ENCODE peak calls at places on chromosomes 1 and 21, in nine cellular contexts. H, T, K, U, F, J, P, W and R are unnamed samples. For H3K4me1, the result is how much of the 10 kb centered on the place peaks cover.

GRCh38 chr1:223700942-223701637 is 11.2 kb upstream of the CAPN2 start:
- DNase-seq in H (peak), W (peak), F (peak), U (no peak), J (no peak), K (no peak), P (peak), T (no peak), R (no peak)

GRCh38 chr1:115165776-115166175 is 76.5 kb upstream of the TSPAN2 start:
- DNase-seq in W (no peak), U (no peak), H (no peak), P (no peak), T (no peak), K (no peak), F (no peak), J (no peak), R (no peak)

GRCh38 chr1:100799954-100800612 is 80.5 kb downstream of the VCAM1 start:
- DNase-seq in K (no peak), P (no peak), W (no peak), H (peak), J (no peak), T (no peak), U (no peak), F (no peak), R (peak)

GRCh38 chr1:20361805-20362381 is 71.2 kb downstream of the VWA5B1 start:
- DNase-seq in P (peak), U (peak), T (no peak), W (peak), K (no peak), H (peak), F (peak), J (peak), R (peak)

GRCh38 chr1:76330993-76331603 is 256.6 kb downstream of the ST6GALNAC3 start:
- DNase-seq in T (peak), H (peak), W (peak), U (peak), K (no peak), J (peak), P (peak), F (peak), R (peak)

GRCh38 chr1:61639218-61639617 is 85.7 kb downstream of the TM2D1 start:
- DNase-seq in W (no peak), J (no peak), P (no peak), T (no peak), U (no peak), H (no peak), K (no peak), F (no peak), R (peak)

GRCh38 chr1:118659646-118660045 is 328.5 kb downstream of the TBX15 start:
- DNase-seq in P (no peak), J (no peak), K (no peak), T (no peak), F (no peak), W (no peak), H (no peak), U (no peak), R (peak)

GRCh38 chr1:47624531-47624930 is 186.7 kb downstream of the FOXD2 start:
- DNase-seq in U (no peak), W (no peak), J (peak), P (peak), F (peak), T (no peak), K (no peak), H (no peak), R (no peak)

GRCh38 chr1:225881081-225882007 is 836 bp downstream of the TMEM63A start:
- DNase-seq in W (peak), F (no peak), U (peak), K (peak), H (peak), T (peak), P (peak), J (peak), R (peak)

GRCh38 chr1:43901562-43901961 is 32.0 kb upstream of the ARTN start:
- DNase-seq in J (no peak), K (no peak), T (no peak), F (no peak), U (no peak), W (no peak), H (no peak), P (no peak), R (no peak)

GRCh38 chr1:26721669-26722355 is 26.0 kb downstream of the ARID1A start:
- DNase-seq in T (no peak), K (no peak), W (no peak), F (no peak), J (no peak), H (no peak), U (peak), P (no peak), R (no peak)

GRCh38 chr1:116397728-116398127 is 24.7 kb downstream of the ATP1A1 start:
- DNase-seq in J (no peak), P (no peak), W (no peak), H (no peak), F (no peak), T (no peak), K (no peak), U (no peak), R (no peak)

GRCh38 chr1:47298025-47298699 is 15.8 kb downstream of the STIL start:
- DNase-seq in W (no peak), J (no peak), F (no peak), U (no peak), H (no peak), T (no peak), P (no peak), K (no peak), R (peak)

GRCh38 chr1:83692524-83693336 is 306.2 kb downstream of the TTLL7 start:
- DNase-seq in W (no peak), T (no peak), J (no peak), H (peak), P (peak), K (no peak), U (no peak), F (no peak), R (peak)

GRCh38 chr1:40044065-40044575 is 3.6 kb downstream of the CAP1 start:
- DNase-seq in J (no peak), H (no peak), P (no peak), F (no peak), W (no peak), T (no peak), U (no peak), K (no peak), R (no peak)

GRCh38 chr1:43247256-43247921 is 22.4 kb upstream of the TMEM125 start:
- DNase-seq in K (no peak), H (no peak), U (no peak), T (no peak), W (no peak), F (no peak), P (no peak), J (no peak), R (no peak)

GRCh38 chr1:4700801-4701200 is 46.4 kb downstream of the AJAP1 start:
- DNase-seq in K (no peak), H (no peak), W (no peak), F (no peak), U (no peak), T (no peak), P (peak), J (no peak), R (no peak)

GRCh38 chr1:42807056-42807668 is 9.8 kb upstream of the ERMAP start:
- DNase-seq in J (no peak), K (no peak), U (no peak), H (no peak), P (no peak), F (no peak), W (no peak), T (no peak), R (no peak)

GRCh38 chr1:26388791-26389445 is 16.4 kb upstream of the ZNF683 start:
- DNase-seq in K (no peak), J (no peak), F (no peak), P (no peak), U (no peak), T (no peak), H (peak), W (no peak), R (no peak)

GRCh38 chr1:97797403-97798183 is 123.2 kb downstream of the DPYD start:
- DNase-seq in K (no peak), J (no peak), P (no peak), H (peak), F (no peak), W (no peak), U (no peak), T (no peak), R (no peak)

GRCh38 chr21:15124731-15125130 is 59.9 kb upstream of the NRIP1 start:
- DNase-seq in F (no peak), U (no peak), P (no peak), H (no peak), T (no peak), J (no peak), W (no peak), K (no peak), R (no peak)

GRCh38 chr1:12435639-12436344 is 182.2 kb downstream of the DHRS3 start:
- DNase-seq in T (no peak), J (no peak), H (peak), K (no peak), U (no peak), F (no peak), W (no peak), P (no peak), R (peak)

GRCh38 chr1:3465935-3466321 is 11.5 kb downstream of the ARHGEF16 start:
- DNase-seq in U (no peak), H (no peak), J (no peak), K (no peak), P (no peak), W (no peak), T (peak), F (no peak), R (no peak)

GRCh38 chr21:40512590-40512989 is 334.4 kb downstream of the DSCAM start:
- DNase-seq in J (no peak), W (no peak), F (no peak), K (no peak), P (no peak), H (no peak), T (no peak), U (no peak), R (no peak)

GRCh38 chr1:43293896-43294760 is 6.7 kb upstream of the TIE1 start:
- DNase-seq in J (peak), U (no peak), H (peak), F (no peak), K (no peak), T (no peak), W (no peak), P (peak), R (peak)

DNA sequence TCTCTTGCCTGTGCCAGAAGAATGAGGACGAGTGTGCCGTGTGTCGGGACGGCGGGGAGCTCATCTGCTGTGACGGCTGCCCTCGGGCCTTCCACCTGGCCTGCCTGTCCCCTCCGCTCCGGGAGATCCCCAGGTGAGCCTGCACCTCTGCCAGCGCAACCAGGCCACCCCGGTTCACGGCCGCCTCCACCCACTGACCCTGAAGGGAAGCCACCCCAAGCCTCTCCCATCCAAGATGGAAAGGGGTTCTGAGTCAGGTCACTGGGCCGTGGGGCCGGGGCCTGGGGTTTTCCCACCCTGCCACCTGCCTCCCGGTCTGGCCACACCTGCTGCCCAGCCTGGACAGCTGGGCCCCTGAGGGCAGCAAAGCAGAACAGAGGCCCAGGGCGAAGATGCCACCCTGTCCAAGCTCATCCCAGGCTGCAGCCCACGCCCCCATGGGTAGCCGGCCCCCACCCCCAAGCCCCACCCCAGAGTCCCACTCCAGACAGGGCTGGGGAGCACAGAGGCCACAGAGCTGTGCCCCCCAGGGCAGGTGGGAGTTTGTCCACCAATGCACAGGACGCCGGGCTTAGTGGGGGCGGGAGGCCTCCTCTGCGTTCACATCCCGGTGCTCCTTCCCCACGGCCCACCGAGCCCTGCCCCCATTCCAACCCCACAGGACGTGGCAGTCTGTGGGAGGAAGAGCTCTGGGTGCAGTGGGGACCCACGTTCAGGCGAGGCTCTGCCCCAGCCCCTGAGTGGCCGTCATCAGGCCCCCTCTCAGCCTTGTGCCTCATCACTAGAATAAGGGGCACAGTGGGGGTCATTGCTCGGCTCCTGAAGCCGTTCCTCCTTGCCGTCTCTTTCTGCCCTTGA is 5.6 kb downstream of the AIRE start:
- DNase-seq in W (peak), J (no peak), U (no peak), F (no peak), P (no peak), K (no peak), T (peak), H (no peak), R (no peak)
- H3K27ac ChIP-seq in W (no peak), J (no peak), U (no peak), F (no peak), P (no peak), K (no peak), T (no peak), H (no peak), R (no peak)

GRCh38 chr21:45234127-45234526 is 53.6 kb downstream of the POFUT2 start:
- DNase-seq in P (no peak), T (no peak), F (no peak), H (no peak), J (no peak), W (no peak), K (no peak), U (no peak), R (no peak)
- H3K4me1 ChIP-seq in P (under half), T (under half), F (under half), H (under half), J (under half), W (under half), K (under half), U (under half), R (under half)

DNA sequence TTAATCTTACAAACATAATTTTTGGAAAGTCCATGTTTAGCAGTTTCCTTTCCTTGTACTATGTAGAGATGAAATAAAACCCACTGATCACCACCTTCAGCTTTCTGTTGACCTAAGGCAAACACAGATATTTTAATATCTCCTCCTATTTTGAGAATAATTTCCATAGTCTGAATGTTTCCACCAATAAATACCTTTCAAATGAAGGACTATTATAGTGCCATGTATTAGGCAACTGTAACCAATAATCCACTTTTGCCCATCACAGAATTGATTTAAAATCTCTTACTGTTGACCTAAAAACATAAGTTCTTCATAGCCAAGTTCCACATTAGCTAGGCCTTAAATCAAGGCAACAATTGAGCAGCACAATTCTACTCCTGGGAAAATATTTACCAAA is 1.8 kb downstream of the CDC42BPA start:
- DNase-seq in F (no peak), T (no peak), W (no peak), J (no peak), K (no peak), U (no peak), P (no peak), H (no peak), R (no peak)
- H3K27ac ChIP-seq in F (peak), T (peak), W (no peak), J (peak), K (no peak), U (no peak), P (no peak), H (no peak), R (no peak)

GRCh38 chr1:235017191-235017590 is 111.4 kb downstream of the TOMM20 start:
- DNase-seq in F (no peak), P (no peak), K (no peak), J (no peak), U (no peak), T (no peak), W (no peak), H (no peak), R (no peak)
- H3K4me1 ChIP-seq in F (under half), P (under half), K (under half), J (under half), U (under half), T (under half), W (under half), H (under half), R (under half)

GRCh38 chr1:205286335-205286950 is 35.1 kb downstream of the NUAK2 start:
- DNase-seq in F (no peak), J (peak), W (no peak), T (peak), P (no peak), K (peak), U (peak), H (peak), R (no peak)

GRCh38 chr1:205287076-205287475 is 34.5 kb downstream of the NUAK2 start:
- DNase-seq in U (no peak), T (no peak), J (no peak), P (no peak), H (no peak), F (no peak), K (no peak), W (no peak), R (no peak)

GRCh38 chr1:205284420-205285144 is 37.0 kb downstream of the NUAK2 start:
- DNase-seq in K (peak), F (peak), U (peak), J (peak), P (peak), H (peak), T (peak), W (peak), R (peak)

GRCh38 chr1:205285391-205286101 is 36.0 kb downstream of the NUAK2 start:
- DNase-seq in U (peak), H (no peak), T (peak), K (peak), W (no peak), P (peak), J (peak), F (no peak), R (peak)

GRCh38 chr1:205287723-205288122 is 33.8 kb downstream of the NUAK2 start:
- DNase-seq in T (no peak), P (no peak), U (no peak), H (no peak), K (no peak), F (no peak), W (no peak), J (no peak), R (no peak)
- H3K27ac ChIP-seq in T (no peak), P (peak), U (peak), H (peak), K (peak), F (no peak), W (no peak), J (peak), R (no peak)

DNA sequence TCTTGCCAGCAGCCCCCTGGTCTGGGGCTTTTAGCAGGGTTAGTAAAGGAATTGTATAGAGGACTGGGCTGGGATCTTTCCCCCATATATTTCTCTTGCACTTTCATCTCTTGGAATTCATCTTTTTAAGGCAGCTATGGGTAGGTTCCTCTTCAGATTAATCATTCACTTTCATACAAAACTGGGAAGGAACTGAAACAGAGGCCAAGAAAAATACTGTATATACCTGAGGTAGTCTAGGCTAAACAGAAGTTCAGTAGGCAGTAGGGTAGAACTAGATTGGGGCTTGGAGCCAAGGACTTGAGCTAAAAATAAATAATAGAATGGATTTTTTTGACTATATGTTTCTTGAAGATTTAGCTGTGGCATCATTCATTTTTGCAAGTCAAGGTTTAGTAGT is 50.7 kb upstream of the PTGS2 start:
- DNase-seq in W (no peak), U (no peak), F (no peak), K (no peak), J (no peak), P (no peak), T (no peak), H (no peak), R (no peak)
- H3K4me1 ChIP-seq in W (under half), U (under half), F (under half), K (under half), J (under half), P (under half), T (under half), H (under half), R (under half)

DNA sequence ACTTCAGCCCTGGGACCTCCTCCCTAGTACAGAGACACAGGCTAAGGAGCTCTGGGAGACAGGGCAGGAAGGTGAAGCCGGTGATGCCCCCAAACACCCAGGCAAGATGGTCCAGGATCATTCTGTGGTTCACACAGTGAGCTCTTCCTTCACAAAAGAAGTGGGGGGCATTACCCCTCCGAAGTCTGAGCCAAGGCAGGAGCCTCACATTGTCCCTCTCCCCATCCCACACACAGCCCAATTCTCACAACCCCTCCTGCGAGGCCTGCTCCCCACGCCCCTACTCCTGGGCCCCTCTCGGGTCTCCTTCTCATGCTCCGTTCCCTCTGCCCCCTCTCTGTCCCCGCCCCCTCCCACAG is 10.7 kb downstream of the MEF2D start:
- DNase-seq in T (no peak), W (no peak), F (no peak), P (no peak), H (no peak), U (no peak), K (no peak), J (no peak), R (no peak)
- H3K27ac ChIP-seq in T (peak), W (peak), F (peak), P (peak), H (no peak), U (peak), K (peak), J (peak), R (peak)

DNA sequence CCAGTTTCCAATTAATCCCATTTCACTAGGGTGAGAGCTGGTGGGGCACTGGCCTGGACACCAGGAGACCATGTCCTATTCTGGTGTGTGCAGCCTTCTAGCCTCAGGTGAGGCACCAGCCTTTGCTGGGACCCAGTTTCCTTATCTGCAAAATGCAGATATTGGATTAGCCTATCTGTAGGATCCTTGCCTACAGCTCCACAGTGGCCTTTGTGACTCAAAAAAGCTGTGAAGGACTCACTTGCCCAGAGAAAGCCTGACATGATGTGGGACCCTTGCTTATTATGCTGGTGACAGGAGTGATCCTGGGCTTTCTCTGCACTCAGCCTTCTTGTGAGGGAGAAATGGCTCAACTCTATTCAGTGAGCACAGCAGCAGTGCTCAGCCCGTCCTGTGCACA is 32.3 kb downstream of the TENT5C start:
- DNase-seq in W (no peak), P (no peak), U (no peak), H (no peak), F (no peak), T (no peak), K (no peak), J (no peak), R (no peak)
- H3K4me1 ChIP-seq in W (under half), P (under half), U (under half), H (under half), F (under half), T (under half), K (under half), J (under half), R (under half)